ENCODE peak calls at places on chromosomes 4 and X, in six cellular contexts. X is HCT116, Z is colonic mucosa, Q is spleen, K is tibial artery, M is suprapubic skin. O is an unnamed sample. For H3K4me1, the result is how much of the 10 kb centered on the place peaks cover.

GRCh38 chrX:74119016-74119910 is 184.7 kb upstream of the ZCCHC13 start:
- DNase-seq in Z (no peak), X (peak), M (no peak), Q (no peak), K (no peak), O (no peak)

GRCh38 chr4:150176559-150176958 is 98.3 kb downstream of the DCLK2 start:
- DNase-seq in Z (no peak), K (no peak), Q (no peak), M (no peak), X (no peak), O (no peak)

GRCh38 chr4:39689970-39690369 is 8.0 kb upstream of the UBE2K start:
- DNase-seq in K (no peak), Q (no peak), M (no peak), X (no peak), Z (no peak), O (no peak)

GRCh38 chr4:118032691-118033090 is 1.6 kb upstream of the NDST3 start:
- DNase-seq in Z (no peak), M (no peak), X (peak), Q (no peak), K (no peak), O (no peak)

GRCh38 chr4:15651682-15652081 is 3.5 kb downstream of the FBXL5 start:
- DNase-seq in K (no peak), Z (no peak), Q (no peak), M (no peak), X (no peak), O (no peak)

GRCh38 chrX:119062750-119063374 is 9.9 kb upstream of the CT47C1 start:
- DNase-seq in M (no peak), Z (no peak), K (no peak), X (no peak), Q (no peak), O (no peak)

GRCh38 chrX:18873189-18873791 is 110.6 kb downstream of the PHKA2 start:
- DNase-seq in Q (peak), K (peak), M (no peak), X (peak), Z (no peak), O (no peak)

GRCh38 chr4:7511509-7511908 is 76.8 kb upstream of the PSAPL1 start:
- DNase-seq in K (no peak), M (no peak), X (no peak), Z (no peak), Q (no peak), O (no peak)

GRCh38 chrX:35664838-35665237 is 133.3 kb upstream of the MAGEB16 start:
- DNase-seq in K (no peak), M (no peak), X (no peak), Q (no peak), Z (no peak), O (no peak)

GRCh38 chr4:127783026-127783769 is 1.1 kb downstream of the HSPA4L start:
- DNase-seq in Q (peak), M (peak), X (peak), K (peak), Z (peak), O (peak)

GRCh38 chr4:112289407-112290253 is 3.9 kb upstream of the TIFA start:
- DNase-seq in M (no peak), K (no peak), Q (no peak), Z (no peak), X (no peak), O (no peak)

GRCh38 chr4:112290341-112290740 is 4.6 kb upstream of the TIFA start:
- DNase-seq in K (no peak), X (no peak), M (no peak), Q (no peak), Z (no peak), O (no peak)

GRCh38 chr4:112287258-112287873 is 1.7 kb upstream of the TIFA start:
- DNase-seq in Q (no peak), Z (no peak), K (no peak), X (no peak), M (no peak), O (no peak)

GRCh38 chr4:112284662-112285411 is 867 bp downstream of the TIFA start:
- DNase-seq in Q (peak), M (no peak), Z (peak), X (no peak), K (no peak), O (no peak)

DNA sequence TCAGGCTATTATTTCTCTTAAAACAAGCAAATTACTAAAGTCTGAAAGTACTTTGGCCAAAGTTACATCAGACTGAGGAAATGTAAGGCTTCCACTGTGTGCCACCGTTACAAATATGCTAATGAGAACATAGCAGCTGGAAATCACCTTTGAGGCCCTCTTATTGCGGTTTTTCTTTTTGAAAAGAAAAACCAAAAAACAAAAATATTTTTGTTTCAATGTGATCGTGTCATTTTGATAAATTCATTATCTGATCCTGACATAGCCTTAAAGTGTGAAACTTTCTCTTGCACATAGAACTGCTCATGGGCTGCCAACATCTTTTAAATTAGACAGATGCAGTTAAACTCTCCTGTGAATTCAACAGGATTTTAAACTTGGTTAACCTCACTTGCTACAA is 2.8 kb upstream of the TIFA start:
- DNase-seq in X (no peak), Z (no peak), K (no peak), Q (no peak), M (no peak), O (no peak)
- H3K4me1 ChIP-seq in X (under half), Z (under half), K (under half), Q (under half), M (under half), O (under half)

GRCh38 chr4:12724520-12724919 is 759.6 kb downstream of the RAB28 start:
- DNase-seq in X (no peak), Z (no peak), M (no peak), Q (no peak), K (no peak), O (no peak)

GRCh38 chr4:12729384-12729783 is 754.8 kb downstream of the RAB28 start:
- DNase-seq in K (no peak), M (no peak), X (peak), Q (no peak), Z (no peak), O (no peak)

GRCh38 chr4:12723849-12724447 is 760.2 kb downstream of the RAB28 start:
- DNase-seq in Z (no peak), M (no peak), K (no peak), Q (no peak), X (no peak), O (peak)
- TF ChIP-seq CTCF in Z (no peak), M (no peak), K (no peak), Q (no peak), X (no peak), O (no peak)

GRCh38 chr4:183101956-183102480 is 3.0 kb downstream of the WWC2 start:
- DNase-seq in Q (no peak), M (no peak), X (no peak), Z (no peak), K (no peak), O (no peak)
- H3K4me3 ChIP-seq in Q (no peak), M (no peak), X (no peak), Z (no peak), K (no peak), O (no peak)

DNA sequence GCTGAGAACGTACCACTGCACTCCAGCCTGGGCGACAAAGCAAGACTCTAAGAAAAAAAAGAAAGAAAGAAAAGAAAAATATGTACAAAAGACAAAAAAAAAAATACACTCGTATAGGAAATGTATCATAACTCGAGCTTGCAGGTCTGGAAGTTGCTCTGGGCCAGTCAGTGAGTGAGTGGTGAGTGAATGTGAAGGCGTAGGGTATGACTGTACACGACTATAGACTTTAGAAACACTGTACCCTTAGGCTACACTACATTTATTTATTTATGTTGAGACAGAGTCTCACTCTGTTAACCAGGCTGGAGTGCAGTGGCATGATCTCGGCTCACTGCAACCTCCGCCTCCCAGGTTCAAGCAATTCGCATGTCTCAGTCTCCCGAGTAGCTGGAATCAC is 29.4 kb downstream of the EVC2 start:
- DNase-seq in M (no peak), Q (no peak), X (no peak), K (no peak), Z (no peak), O (no peak)
- H3K4me1 ChIP-seq in M (under half), Q (under half), X (under half), K (under half), Z (under half), O (under half)

GRCh38 chr4:89486673-89487072 is 179.1 kb upstream of the GPRIN3 start:
- DNase-seq in K (no peak), Z (no peak), Q (no peak), X (no peak), M (no peak), O (no peak)

GRCh38 chr4:89482926-89483595 is 175.5 kb upstream of the GPRIN3 start:
- DNase-seq in Z (no peak), X (no peak), Q (no peak), K (no peak), M (no peak), O (no peak)

GRCh38 chr4:89486042-89486441 is 178.4 kb upstream of the GPRIN3 start:
- DNase-seq in Q (no peak), X (no peak), M (no peak), Z (no peak), K (no peak), O (no peak)

DNA sequence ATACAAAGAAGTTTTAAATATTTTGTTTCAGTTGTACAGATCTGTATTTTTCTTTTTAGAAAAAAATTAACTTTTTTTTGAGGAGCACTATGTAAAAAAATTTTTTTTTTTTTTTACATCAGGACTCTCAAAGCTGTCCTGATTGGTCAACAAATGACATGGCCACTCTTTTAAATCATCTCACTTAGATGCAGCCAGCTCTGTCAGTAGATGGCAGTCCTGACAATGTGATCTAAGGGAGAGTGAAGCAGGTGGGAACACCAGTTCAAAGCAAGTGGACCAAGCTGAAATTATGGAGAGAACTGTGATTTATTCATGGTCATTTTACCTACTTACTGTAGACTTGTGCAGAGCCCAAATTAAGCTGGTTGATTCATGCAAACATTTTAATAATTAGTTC is 174.6 kb upstream of the GPRIN3 start:
- DNase-seq in K (no peak), Z (no peak), X (peak), M (no peak), Q (no peak), O (peak)
- TF ChIP-seq CTCF in K (no peak), Z (no peak), X (peak), M (no peak), Q (no peak), O (no peak)

GRCh38 chr4:94135701-94136100 is 72.0 kb upstream of the SMARCAD1 start:
- DNase-seq in Z (no peak), Q (no peak), M (no peak), K (no peak), X (no peak), O (no peak)
- H3K4me3 ChIP-seq in Z (no peak), Q (no peak), M (no peak), K (no peak), X (no peak), O (no peak)

GRCh38 chr4:121195649-121196048 is 31.5 kb upstream of the TNIP3 start:
- DNase-seq in M (no peak), Q (no peak), Z (no peak), K (no peak), X (no peak), O (no peak)

GRCh38 chr4:121192500-121192899 is 28.4 kb upstream of the TNIP3 start:
- DNase-seq in X (peak), Z (no peak), M (no peak), Q (no peak), K (no peak), O (peak)

GRCh38 chr4:121199742-121200561 is 35.8 kb upstream of the TNIP3 start:
- DNase-seq in Z (no peak), K (no peak), X (no peak), M (no peak), Q (no peak), O (no peak)

GRCh38 chr4:121200795-121201472 is 36.8 kb upstream of the TNIP3 start:
- DNase-seq in Q (no peak), K (no peak), M (no peak), X (no peak), Z (no peak), O (no peak)

DNA sequence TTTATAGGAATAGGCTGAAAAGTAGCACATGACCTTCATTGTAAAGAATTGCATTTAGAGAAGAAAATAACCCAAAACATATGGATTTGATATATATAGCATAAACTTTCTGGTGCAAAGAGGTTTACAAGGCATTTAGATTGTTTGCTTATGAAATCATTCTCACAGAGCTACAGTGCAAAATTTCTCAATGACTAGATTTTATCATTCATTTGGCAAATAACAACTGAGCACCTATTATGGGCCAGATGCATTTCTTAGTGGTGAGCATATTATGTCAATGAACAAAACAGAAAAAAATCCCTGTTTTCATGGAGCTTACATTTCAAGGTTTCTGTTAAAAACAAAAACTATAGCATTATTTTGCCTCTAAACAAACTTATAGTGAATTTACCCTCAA is 34.1 kb upstream of the TNIP3 start:
- DNase-seq in M (no peak), Z (no peak), Q (no peak), X (no peak), K (no peak), O (no peak)
- H3K4me1 ChIP-seq in M (under half), Z (under half), Q (under half), X (under half), K (under half), O (under half)

DNA sequence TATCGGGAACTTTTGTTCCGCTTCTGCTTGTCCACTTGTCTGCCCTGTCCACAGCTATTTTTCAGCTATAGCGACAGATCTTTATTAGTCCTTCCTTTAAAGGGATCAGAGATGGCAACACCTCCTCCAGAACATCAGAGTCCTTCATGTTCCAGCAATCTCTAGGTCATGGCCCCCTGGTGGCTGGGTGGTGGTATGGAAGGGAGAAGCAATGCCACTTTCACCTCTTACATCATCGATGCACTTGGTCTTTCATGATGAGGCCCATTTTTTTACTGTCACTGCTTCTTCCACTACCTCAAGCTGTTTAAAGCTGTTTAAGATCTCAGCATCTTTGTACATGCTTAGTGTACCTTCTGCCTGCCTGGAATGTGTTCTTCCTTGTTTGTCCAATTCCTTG is 106.7 kb downstream of the ARHGAP6 start:
- DNase-seq in X (peak), M (no peak), Z (peak), Q (no peak), K (no peak), O (peak)
- TF ChIP-seq CTCF in X (peak), M (no peak), Z (peak), Q (no peak), K (no peak), O (peak)

GRCh38 chrX:41276661-41277506 is 57.1 kb upstream of the DDX3X start:
- DNase-seq in Q (no peak), X (no peak), M (no peak), K (no peak), Z (no peak), O (no peak)
- H3K4me3 ChIP-seq in Q (peak), X (peak), M (peak), K (peak), Z (peak), O (peak)